ENCODE peak calls at places on chromosomes 5 and 9, in ten cellular contexts. B is fibroblast of lung; F is GM10248; I is GM20000; V is stimulated activated CD8-positive, alpha-beta memory T cell treated with anti-CD3 and anti-CD28 coated beads, Interleukin-4, amount 100 ng/mL, for 24 hours; W is T-helper 1 cell; C is lung microvascular endothelial cell; L is stomach; J is stimulated activated CD4-positive, alpha-beta T cell treated with anti-CD3 and anti-CD28 coated beads, Interleukin-12 subunit alpha, Interleukin-12 subunit beta, amount 100 ng/mL, for 24 hours; Y is neural progenitor cell. P is an unnamed sample.

GRCh38 chr5:109155625-109156024 is 254.1 kb downstream of the PJA2 start:
- DNase-seq in V (no peak), L (no peak), J (no peak), F (no peak), B (no peak), I (peak), Y (no peak), C (no peak), W (no peak), P (no peak)

GRCh38 chr9:98807070-98807810 is at the start of gene GALNT12:
- DNase-seq in C (no peak), Y (peak), L (peak), V (peak), I (peak), B (no peak), J (peak), F (peak), W (peak), P (peak)

GRCh38 chr5:128199104-128199503 is 115.5 kb downstream of the SLC12A2 start:
- DNase-seq in V (no peak), W (no peak), L (no peak), F (no peak), Y (no peak), J (no peak), B (peak), I (no peak), C (peak), P (no peak)

GRCh38 chr9:29830815-29831214 is 2257.5 kb upstream of the C9orf72 start:
- DNase-seq in V (no peak), B (peak), I (no peak), C (no peak), F (no peak), W (no peak), Y (peak), L (no peak), J (no peak), P (peak)

GRCh38 chr9:117265253-117265652 is 149.6 kb downstream of the ASTN2 start:
- DNase-seq in C (no peak), I (no peak), W (no peak), L (no peak), Y (no peak), F (no peak), J (no peak), V (no peak), B (no peak), P (no peak)

GRCh38 chr9:129722913-129723312 is 29.9 kb downstream of the PTGES start:
- DNase-seq in C (no peak), F (no peak), V (no peak), L (no peak), B (no peak), W (no peak), J (no peak), I (no peak), Y (no peak), P (no peak)

GRCh38 chr9:134295101-134295745 is 31.0 kb upstream of the RXRA start:
- DNase-seq in C (no peak), F (no peak), L (no peak), Y (no peak), W (no peak), I (no peak), B (no peak), J (no peak), V (no peak), P (no peak)

GRCh38 chr9:27688954-27689353 is 115.7 kb upstream of the C9orf72 start:
- DNase-seq in Y (no peak), V (no peak), B (no peak), J (no peak), F (no peak), C (no peak), I (no peak), W (no peak), L (no peak), P (no peak)

GRCh38 chr5:27172708-27173107 is 134.3 kb upstream of the CDH9 start:
- DNase-seq in J (no peak), L (no peak), W (no peak), B (no peak), Y (no peak), V (no peak), C (no peak), F (no peak), I (no peak), P (no peak)

GRCh38 chr5:71695561-71695960 is 23.5 kb upstream of the CARTPT start:
- DNase-seq in I (no peak), L (no peak), V (no peak), J (no peak), F (no peak), Y (no peak), C (no peak), B (peak), W (no peak), P (no peak)

GRCh38 chr5:76690704-76691469 is 25.0 kb upstream of the F2R start:
- DNase-seq in B (peak), I (no peak), Y (no peak), C (peak), J (no peak), V (no peak), W (no peak), F (no peak), L (no peak), P (no peak)

GRCh38 chr5:65395526-65396155 is 86.1 kb downstream of the ADAMTS6 start:
- DNase-seq in J (no peak), V (no peak), I (no peak), W (no peak), F (no peak), B (peak), C (peak), Y (no peak), L (no peak), P (no peak)

GRCh38 chr5:177314376-177315342 is 3.0 kb upstream of the MXD3 start:
- DNase-seq in B (no peak), J (no peak), C (no peak), L (no peak), F (no peak), W (no peak), V (no peak), Y (no peak), I (no peak), P (no peak)

GRCh38 chr5:75616286-75616810 is 5.1 kb downstream of the ANKDD1B start:
- DNase-seq in V (no peak), F (no peak), W (no peak), C (no peak), Y (peak), J (no peak), B (no peak), I (no peak), L (no peak), P (no peak)

GRCh38 chr5:39178856-39179255 is 40.5 kb downstream of the FYB1 start:
- DNase-seq in W (no peak), B (no peak), L (no peak), I (no peak), Y (no peak), C (no peak), F (no peak), V (no peak), J (no peak), P (no peak)

GRCh38 chr5:13348568-13348967 is 595.9 kb downstream of the DNAH5 start:
- DNase-seq in V (no peak), I (no peak), Y (no peak), W (no peak), J (no peak), L (no peak), F (no peak), B (peak), C (no peak), P (no peak)